ENCODE peak calls at places on chromosomes 13 and 19, in five cellular contexts. T is HepG2, P is upper lobe of left lung, R is K562, B is A549. Y is an unnamed sample.

GRCh38 chr13:94749162-94749561 is 36.8 kb upstream of the SOX21 start:
- ATAC-seq in T (no peak), P (no peak), R (no peak), B (no peak), Y (no peak)

GRCh38 chr13:102642029-102642428 is 45.2 kb downstream of the TPP2 start:
- ATAC-seq in T (no peak), P (no peak), R (no peak), B (no peak), Y (no peak)

GRCh38 chr13:27171244-27171829 is at the start of gene USP12:
- ATAC-seq in T (peak), P (peak), R (peak), B (no peak), Y (peak)

GRCh38 chr19:34962281-34962944 is 1.6 kb downstream of the ZNF792 start:
- ATAC-seq in T (peak), P (no peak), R (peak), B (no peak), Y (no peak)

GRCh38 chr19:42512743-42513304 is 15.5 kb downstream of the CEACAM1 start:
- ATAC-seq in T (no peak), P (no peak), R (no peak), B (no peak), Y (no peak)

GRCh38 chr19:8682472-8682871 is 16.1 kb downstream of the ACTL9 start:
- ATAC-seq in T (no peak), P (no peak), R (no peak), B (no peak), Y (no peak)

GRCh38 chr13:109737606-109738005 is 48.8 kb downstream of the IRS2 start:
- ATAC-seq in T (no peak), P (no peak), R (no peak), B (no peak), Y (no peak)

GRCh38 chr13:65293530-65294198 is 1936.5 kb downstream of the PCDH9 start:
- ATAC-seq in T (no peak), P (no peak), R (no peak), B (no peak), Y (no peak)

GRCh38 chr19:5642204-5642603 is 19.3 kb downstream of the SAFB start:
- ATAC-seq in T (peak), P (no peak), R (no peak), B (no peak), Y (no peak)

GRCh38 chr19:18776288-18776594 is 14.9 kb downstream of the COMP start:
- ATAC-seq in T (peak), P (peak), R (peak), B (peak), Y (no peak)

GRCh38 chr13:46519177-46519576 is 33.8 kb upstream of the LRCH1 start:
- ATAC-seq in T (no peak), P (no peak), R (no peak), B (no peak), Y (no peak)

GRCh38 chr19:1854542-1855039 is 6.3 kb upstream of the REXO1 start:
- ATAC-seq in T (no peak), P (no peak), R (peak), B (no peak), Y (no peak)

GRCh38 chr13:21546372-21546771 is 57.6 kb downstream of the MICU2 start:
- ATAC-seq in T (no peak), P (no peak), R (no peak), B (no peak), Y (no peak)

GRCh38 chr19:6610934-6611370 is 20.0 kb upstream of the CD70 start:
- ATAC-seq in T (no peak), P (peak), R (no peak), B (peak), Y (peak)

GRCh38 chr19:44113784-44114390 is 688 bp downstream of the ZNF225 start:
- ATAC-seq in T (peak), P (peak), R (peak), B (peak), Y (no peak)

GRCh38 chr19:44112802-44113137 is 429 bp upstream of the ZNF225 start:
- ATAC-seq in T (peak), P (peak), R (no peak), B (peak), Y (no peak)

GRCh38 chr19:1833540-1833939 is 14.7 kb downstream of the REXO1 start:
- ATAC-seq in T (no peak), P (peak), R (no peak), B (no peak), Y (no peak)

GRCh38 chr19:12720851-12721655 is 2.7 kb downstream of the TNPO2 start:
- ATAC-seq in T (peak), P (peak), R (peak), B (no peak), Y (no peak)

GRCh38 chr19:31335716-31336115 is 13.5 kb downstream of the TSHZ3 start:
- ATAC-seq in T (no peak), P (no peak), R (no peak), B (no peak), Y (no peak)

GRCh38 chr13:73593199-73593765 is 534.5 kb downstream of the KLF5 start:
- ATAC-seq in T (no peak), P (no peak), R (no peak), B (no peak), Y (no peak)

GRCh38 chr19:18895038-18895827 is 725 bp downstream of the CERS1 start:
- ATAC-seq in T (peak), P (peak), R (peak), B (peak), Y (peak)

GRCh38 chr13:99086869-99087129 is 108.9 kb upstream of the DOCK9 start:
- ATAC-seq in T (peak), P (peak), R (peak), B (peak), Y (peak)

GRCh38 chr13:52808842-52809219 is 39.6 kb downstream of the PCDH8 start:
- ATAC-seq in T (no peak), P (no peak), R (no peak), B (no peak), Y (no peak)

GRCh38 chr13:70424428-70424827 is 316.2 kb upstream of the KLHL1 start:
- ATAC-seq in T (no peak), P (no peak), R (no peak), B (no peak), Y (no peak)

GRCh38 chr19:23345838-23346237 is 49.4 kb downstream of the ZNF91 start:
- ATAC-seq in T (no peak), P (no peak), R (no peak), B (no peak), Y (no peak)

GRCh38 chr19:55907286-55907685 is 24.9 kb downstream of the NLRP13 start:
- ATAC-seq in T (no peak), P (no peak), R (no peak), B (no peak), Y (no peak)

GRCh38 chr13:76512676-76513277 is 373.4 kb downstream of the KCTD12 start:
- ATAC-seq in T (no peak), P (no peak), R (no peak), B (no peak), Y (peak)

GRCh38 chr19:18051887-18052286 is 34.8 kb downstream of the IL12RB1 start:
- ATAC-seq in T (no peak), P (peak), R (no peak), B (no peak), Y (peak)

GRCh38 chr19:40542197-40542859 is 34.3 kb upstream of the SHKBP1 start:
- ATAC-seq in T (no peak), P (peak), R (no peak), B (no peak), Y (peak)

GRCh38 chr13:112771877-112772538 is 82.2 kb downstream of the ATP11A start:
- ATAC-seq in T (no peak), P (no peak), R (no peak), B (no peak), Y (no peak)

GRCh38 chr13:108363651-108364050 is 94.1 kb downstream of the TNFSF13B start:
- ATAC-seq in T (no peak), P (no peak), R (no peak), B (no peak), Y (no peak)

GRCh38 chr13:101144808-101145419 is 271.4 kb downstream of the NALCN start:
- ATAC-seq in T (peak), P (peak), R (peak), B (peak), Y (no peak)

GRCh38 chr19:18698321-18699167 is 15.1 kb downstream of the CRTC1 start:
- ATAC-seq in T (peak), P (no peak), R (no peak), B (peak), Y (no peak)

GRCh38 chr13:78602561-78603239 is 652 bp downstream of the POU4F1 start:
- ATAC-seq in T (peak), P (no peak), R (peak), B (no peak), Y (peak)

GRCh38 chr13:105612541-105612940 is 922.9 kb downstream of the EFNB2 start:
- ATAC-seq in T (no peak), P (no peak), R (no peak), B (no peak), Y (no peak)

GRCh38 chr19:55641376-55642152 is 762 bp downstream of the ZNF580 start:
- ATAC-seq in T (peak), P (no peak), R (peak), B (peak), Y (peak)

GRCh38 chr13:50912851-50913250 is 3.3 kb downstream of the RNASEH2B start:
- ATAC-seq in T (no peak), P (no peak), R (no peak), B (no peak), Y (no peak)

GRCh38 chr13:50915562-50915961 is 6.0 kb downstream of the RNASEH2B start:
- ATAC-seq in T (no peak), P (no peak), R (peak), B (no peak), Y (no peak)

GRCh38 chr13:50914301-50914700 is 4.7 kb downstream of the RNASEH2B start:
- ATAC-seq in T (no peak), P (no peak), R (no peak), B (no peak), Y (no peak)

GRCh38 chr13:50916701-50917184 is 7.2 kb downstream of the RNASEH2B start:
- ATAC-seq in T (no peak), P (peak), R (peak), B (no peak), Y (no peak)

DNA sequence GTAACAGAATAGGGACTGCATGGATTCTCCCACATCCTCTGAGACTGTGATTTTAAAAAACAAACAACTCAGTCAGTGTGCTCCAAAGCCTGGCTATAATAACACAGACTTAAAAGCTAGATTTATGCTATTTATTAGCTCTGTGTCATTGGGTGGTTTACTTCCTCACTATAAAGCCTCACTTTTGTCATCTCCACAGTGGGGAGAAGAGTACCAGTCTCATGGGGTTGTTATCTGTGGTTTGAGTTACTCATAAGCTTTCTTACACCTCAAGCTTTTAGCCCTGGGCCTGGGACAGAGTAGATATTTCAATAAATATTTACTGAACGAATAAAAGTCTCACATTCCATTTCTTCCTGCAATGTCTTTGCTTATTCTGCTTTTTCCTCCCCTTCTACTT is 5.3 kb downstream of the RNASEH2B start:
- ATAC-seq in T (no peak), P (no peak), R (no peak), B (no peak), Y (no peak)
- H3K27ac ChIP-seq in T (no peak), P (no peak), R (peak), B (no peak), Y (no peak)

GRCh38 chr19:16078759-16079707 is 2.7 kb downstream of the TPM4 start:
- ATAC-seq in T (no peak), P (peak), R (peak), B (peak), Y (peak)
- TF ChIP-seq EP300 in T (no peak), P (peak), R (peak), B (no peak), Y (peak)

GRCh38 chr19:10946964-10947657 is 13.7 kb upstream of the SMARCA4 start:
- ATAC-seq in T (no peak), P (no peak), R (no peak), B (peak), Y (no peak)
- H3K27ac ChIP-seq in T (no peak), P (peak), R (no peak), B (peak), Y (no peak)

GRCh38 chr19:10819124-10820060 is 16.6 kb downstream of the TMED1 start:
- ATAC-seq in T (no peak), P (no peak), R (no peak), B (no peak), Y (no peak)

GRCh38 chr19:10818306-10819123 is 17.5 kb downstream of the TMED1 start:
- ATAC-seq in T (no peak), P (no peak), R (no peak), B (no peak), Y (no peak)

GRCh38 chr19:10816691-10817090 is 19.3 kb downstream of the TMED1 start:
- ATAC-seq in T (no peak), P (no peak), R (no peak), B (no peak), Y (no peak)

GRCh38 chr19:10815969-10816635 is 19.9 kb downstream of the TMED1 start:
- ATAC-seq in T (no peak), P (no peak), R (no peak), B (no peak), Y (no peak)

GRCh38 chr19:10817291-10818038 is 18.5 kb downstream of the TMED1 start:
- ATAC-seq in T (no peak), P (peak), R (no peak), B (no peak), Y (peak)
- TF ChIP-seq EP300 in T (no peak), P (no peak), R (no peak), B (no peak), Y (no peak)